ENCODE peak calls at places on chromosomes 11 and 22, in ten cellular contexts. One of them, this sample, is unnamed.

GRCh38 chr22:44663256-44663999 is 38.6 kb upstream of the PRR5 start:
- DNase-seq in CD8-positive, alpha-beta memory T cell: no peak
- DNase-seq in Peyer's patch: no peak
- DNase-seq in upper lobe of right lung: no peak
- DNase-seq in fibroblast of mammary gland: no peak
- DNase-seq in left ventricle myocardium inferior: no peak
- DNase-seq in dorsolateral prefrontal cortex: no peak
- DNase-seq in lung: no peak
- DNase-seq in adrenal gland: no peak
- DNase-seq in brain microvascular endothelial cell: no peak
- DNase-seq in this sample: no peak

GRCh38 chr11:132472411-132473205 is 1059.7 kb downstream of the OPCML start:
- DNase-seq in Peyer's patch: no peak
- DNase-seq in adrenal gland: no peak
- DNase-seq in brain microvascular endothelial cell: peak
- DNase-seq in fibroblast of mammary gland: no peak
- DNase-seq in dorsolateral prefrontal cortex: peak
- DNase-seq in upper lobe of right lung: no peak
- DNase-seq in left ventricle myocardium inferior: no peak
- DNase-seq in lung: no peak
- DNase-seq in CD8-positive, alpha-beta memory T cell: no peak
- DNase-seq in this sample: no peak

GRCh38 chr11:77198440-77198849 is 70.4 kb downstream of the MYO7A start:
- DNase-seq in lung: no peak
- DNase-seq in dorsolateral prefrontal cortex: no peak
- DNase-seq in adrenal gland: no peak
- DNase-seq in brain microvascular endothelial cell: no peak
- DNase-seq in CD8-positive, alpha-beta memory T cell: no peak
- DNase-seq in upper lobe of right lung: peak
- DNase-seq in Peyer's patch: peak
- DNase-seq in fibroblast of mammary gland: peak
- DNase-seq in left ventricle myocardium inferior: no peak
- DNase-seq in this sample: peak

GRCh38 chr11:61851128-61851899 is 23.2 kb downstream of the FADS2 start:
- DNase-seq in lung: no peak
- DNase-seq in Peyer's patch: no peak
- DNase-seq in upper lobe of right lung: no peak
- DNase-seq in left ventricle myocardium inferior: peak
- DNase-seq in fibroblast of mammary gland: no peak
- DNase-seq in brain microvascular endothelial cell: no peak
- DNase-seq in dorsolateral prefrontal cortex: no peak
- DNase-seq in CD8-positive, alpha-beta memory T cell: no peak
- DNase-seq in adrenal gland: peak
- DNase-seq in this sample: no peak

GRCh38 chr11:76523147-76523546 is 78.3 kb downstream of the EMSY start:
- DNase-seq in Peyer's patch: no peak
- DNase-seq in left ventricle myocardium inferior: no peak
- DNase-seq in fibroblast of mammary gland: no peak
- DNase-seq in adrenal gland: no peak
- DNase-seq in upper lobe of right lung: no peak
- DNase-seq in brain microvascular endothelial cell: peak
- DNase-seq in lung: no peak
- DNase-seq in CD8-positive, alpha-beta memory T cell: no peak
- DNase-seq in dorsolateral prefrontal cortex: no peak
- DNase-seq in this sample: no peak

GRCh38 chr11:16807306-16807705 is 68.9 kb downstream of the C11orf58 start:
- DNase-seq in upper lobe of right lung: no peak
- DNase-seq in CD8-positive, alpha-beta memory T cell: no peak
- DNase-seq in lung: no peak
- DNase-seq in left ventricle myocardium inferior: no peak
- DNase-seq in Peyer's patch: no peak
- DNase-seq in adrenal gland: no peak
- DNase-seq in brain microvascular endothelial cell: no peak
- DNase-seq in dorsolateral prefrontal cortex: no peak
- DNase-seq in fibroblast of mammary gland: no peak
- DNase-seq in this sample: no peak

GRCh38 chr11:123594188-123594901 is 60.1 kb downstream of the SCN3B start:
- DNase-seq in CD8-positive, alpha-beta memory T cell: no peak
- DNase-seq in dorsolateral prefrontal cortex: no peak
- DNase-seq in left ventricle myocardium inferior: no peak
- DNase-seq in Peyer's patch: no peak
- DNase-seq in lung: no peak
- DNase-seq in adrenal gland: peak
- DNase-seq in fibroblast of mammary gland: no peak
- DNase-seq in upper lobe of right lung: no peak
- DNase-seq in brain microvascular endothelial cell: no peak
- DNase-seq in this sample: no peak

GRCh38 chr11:134587345-134587744 is 175.3 kb upstream of the B3GAT1 start:
- DNase-seq in lung: peak
- DNase-seq in CD8-positive, alpha-beta memory T cell: no peak
- DNase-seq in fibroblast of mammary gland: no peak
- DNase-seq in Peyer's patch: peak
- DNase-seq in left ventricle myocardium inferior: no peak
- DNase-seq in brain microvascular endothelial cell: no peak
- DNase-seq in dorsolateral prefrontal cortex: no peak
- DNase-seq in adrenal gland: no peak
- DNase-seq in upper lobe of right lung: no peak
- DNase-seq in this sample: no peak

DNA sequence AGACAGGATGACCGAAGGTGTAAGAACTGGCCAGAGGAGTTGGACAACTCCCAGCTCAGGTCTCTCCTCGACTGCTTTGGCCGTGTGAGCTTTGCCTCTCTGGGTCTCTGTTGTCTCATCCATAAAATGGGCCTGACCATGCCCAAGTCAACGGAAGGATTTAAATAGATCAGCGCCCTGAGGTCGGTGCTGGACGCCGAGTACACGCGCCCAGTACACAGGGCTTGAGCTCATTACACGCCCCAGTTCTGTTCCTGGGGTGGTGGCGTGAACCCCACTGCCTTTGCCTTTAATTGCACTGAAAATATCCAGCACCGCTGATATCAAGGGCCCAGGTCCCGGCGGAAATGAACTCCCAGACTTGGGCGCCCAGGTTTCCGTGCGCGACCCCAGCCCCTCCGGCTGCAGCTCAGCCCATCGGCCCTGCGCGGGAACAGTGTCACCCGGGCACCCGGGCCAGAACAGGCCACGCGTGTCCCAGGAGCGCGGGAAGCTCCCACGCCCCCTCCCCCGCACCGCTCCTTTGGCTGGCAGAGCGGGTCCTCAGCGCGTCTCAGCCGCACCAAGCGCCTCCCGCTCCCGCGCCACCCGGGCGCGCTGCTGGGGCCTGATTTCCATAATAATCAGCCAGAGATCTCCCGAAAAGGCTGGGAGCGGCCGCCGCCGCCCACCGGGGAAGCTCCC is 42.2 kb downstream of the CYTH4 start:
- DNase-seq in upper lobe of right lung: peak
- DNase-seq in adrenal gland: no peak
- DNase-seq in fibroblast of mammary gland: no peak
- DNase-seq in left ventricle myocardium inferior: no peak
- DNase-seq in CD8-positive, alpha-beta memory T cell: no peak
- DNase-seq in Peyer's patch: no peak
- DNase-seq in brain microvascular endothelial cell: no peak
- DNase-seq in lung: no peak
- DNase-seq in dorsolateral prefrontal cortex: no peak
- DNase-seq in this sample: no peak
- H3K4me3 ChIP-seq in upper lobe of right lung: no peak
- H3K4me3 ChIP-seq in adrenal gland: no peak
- H3K4me3 ChIP-seq in fibroblast of mammary gland: peak
- H3K4me3 ChIP-seq in left ventricle myocardium inferior: no peak
- H3K4me3 ChIP-seq in CD8-positive, alpha-beta memory T cell: no peak
- H3K4me3 ChIP-seq in Peyer's patch: no peak
- H3K4me3 ChIP-seq in brain microvascular endothelial cell: peak
- H3K4me3 ChIP-seq in lung: no peak
- H3K4me3 ChIP-seq in dorsolateral prefrontal cortex: peak
- H3K4me3 ChIP-seq in this sample: no peak

GRCh38 chr11:122101625-122102291 is 14.3 kb downstream of the BLID start:
- DNase-seq in brain microvascular endothelial cell: peak
- DNase-seq in CD8-positive, alpha-beta memory T cell: no peak
- DNase-seq in left ventricle myocardium inferior: peak
- DNase-seq in adrenal gland: peak
- DNase-seq in fibroblast of mammary gland: peak
- DNase-seq in lung: peak
- DNase-seq in dorsolateral prefrontal cortex: peak
- DNase-seq in Peyer's patch: no peak
- DNase-seq in upper lobe of right lung: no peak
- DNase-seq in this sample: no peak

GRCh38 chr11:122099345-122100045 is 16.5 kb downstream of the BLID start:
- DNase-seq in fibroblast of mammary gland: peak
- DNase-seq in dorsolateral prefrontal cortex: no peak
- DNase-seq in left ventricle myocardium inferior: no peak
- DNase-seq in upper lobe of right lung: no peak
- DNase-seq in brain microvascular endothelial cell: no peak
- DNase-seq in adrenal gland: no peak
- DNase-seq in CD8-positive, alpha-beta memory T cell: no peak
- DNase-seq in Peyer's patch: no peak
- DNase-seq in lung: no peak
- DNase-seq in this sample: no peak

GRCh38 chr11:122098223-122098980 is 17.6 kb downstream of the BLID start:
- DNase-seq in brain microvascular endothelial cell: no peak
- DNase-seq in fibroblast of mammary gland: no peak
- DNase-seq in CD8-positive, alpha-beta memory T cell: no peak
- DNase-seq in lung: no peak
- DNase-seq in adrenal gland: no peak
- DNase-seq in upper lobe of right lung: no peak
- DNase-seq in dorsolateral prefrontal cortex: no peak
- DNase-seq in Peyer's patch: no peak
- DNase-seq in left ventricle myocardium inferior: no peak
- DNase-seq in this sample: no peak

GRCh38 chr11:122102426-122102825 is 13.6 kb downstream of the BLID start:
- DNase-seq in dorsolateral prefrontal cortex: no peak
- DNase-seq in lung: no peak
- DNase-seq in fibroblast of mammary gland: no peak
- DNase-seq in adrenal gland: no peak
- DNase-seq in CD8-positive, alpha-beta memory T cell: no peak
- DNase-seq in upper lobe of right lung: no peak
- DNase-seq in left ventricle myocardium inferior: no peak
- DNase-seq in Peyer's patch: no peak
- DNase-seq in brain microvascular endothelial cell: no peak
- DNase-seq in this sample: no peak

DNA sequence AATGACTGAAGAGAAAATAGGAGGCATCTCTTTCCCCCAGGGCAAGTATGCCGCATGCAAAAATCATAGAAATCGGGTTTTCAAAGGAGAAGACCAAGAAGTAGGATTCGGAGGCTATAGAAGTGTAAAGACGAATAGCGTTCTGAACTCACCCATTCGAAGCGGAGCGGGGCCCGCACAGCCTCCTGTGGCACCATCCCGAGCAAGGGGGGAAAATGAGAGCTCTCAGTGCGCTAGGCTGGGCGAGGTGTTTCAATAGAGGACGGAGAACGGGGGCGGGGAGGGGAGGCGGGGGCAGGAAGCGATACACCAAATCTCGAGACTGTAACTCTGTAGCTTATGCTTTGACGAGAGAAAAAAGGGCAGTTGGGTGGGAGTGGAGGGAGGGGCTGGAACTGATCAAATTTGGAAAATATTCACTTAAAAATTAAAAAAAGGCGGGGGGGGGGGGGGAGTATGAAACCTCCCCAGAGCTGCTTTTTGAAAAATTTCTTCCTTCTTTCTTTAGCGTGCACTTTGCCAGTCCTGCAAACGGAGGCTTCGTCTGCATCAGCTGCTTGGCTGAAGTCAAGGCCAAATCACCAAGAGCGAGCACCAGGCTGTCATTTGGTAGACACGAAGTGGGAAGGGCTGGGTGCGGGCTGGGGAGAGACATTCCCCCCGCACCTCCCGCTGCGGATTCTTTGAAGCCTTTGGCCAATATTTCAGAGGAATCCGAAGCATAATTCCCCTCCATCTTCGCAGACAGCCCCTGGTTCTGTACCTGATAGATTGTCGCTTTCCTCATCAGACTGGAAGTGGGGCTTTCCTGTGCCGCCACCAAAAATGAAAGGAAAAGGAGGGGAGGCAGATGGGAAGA is 15.6 kb downstream of the BLID start:
- DNase-seq in lung: no peak
- DNase-seq in CD8-positive, alpha-beta memory T cell: no peak
- DNase-seq in Peyer's patch: peak
- DNase-seq in brain microvascular endothelial cell: no peak
- DNase-seq in upper lobe of right lung: peak
- DNase-seq in left ventricle myocardium inferior: peak
- DNase-seq in adrenal gland: peak
- DNase-seq in dorsolateral prefrontal cortex: peak
- DNase-seq in fibroblast of mammary gland: peak
- DNase-seq in this sample: no peak
- H3K4me3 ChIP-seq in lung: peak
- H3K4me3 ChIP-seq in CD8-positive, alpha-beta memory T cell: no peak
- H3K4me3 ChIP-seq in Peyer's patch: peak
- H3K4me3 ChIP-seq in brain microvascular endothelial cell: peak
- H3K4me3 ChIP-seq in upper lobe of right lung: peak
- H3K4me3 ChIP-seq in left ventricle myocardium inferior: peak
- H3K4me3 ChIP-seq in adrenal gland: peak
- H3K4me3 ChIP-seq in dorsolateral prefrontal cortex: peak
- H3K4me3 ChIP-seq in fibroblast of mammary gland: peak
- H3K4me3 ChIP-seq in this sample: no peak

DNA sequence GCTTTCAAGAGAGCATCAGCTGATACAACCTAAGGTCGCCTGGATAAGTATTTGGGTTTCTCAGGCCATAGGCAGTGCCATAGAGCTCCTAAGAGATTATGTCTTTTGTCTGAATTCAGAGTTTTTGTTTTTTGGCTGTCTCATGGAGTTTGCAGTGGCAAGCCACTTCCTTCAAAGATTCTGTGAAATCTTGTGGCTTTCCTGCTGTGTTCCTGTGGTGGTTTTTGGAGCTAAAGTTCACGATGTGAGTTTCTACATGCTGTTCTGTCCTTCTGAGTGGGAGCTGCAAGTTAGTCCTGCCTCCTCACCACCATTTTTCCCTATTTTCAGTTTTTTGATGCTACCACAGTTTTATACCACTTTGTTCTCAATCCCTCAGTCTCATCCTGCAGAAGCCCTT is 111.4 kb downstream of the COMMD9 start:
- DNase-seq in left ventricle myocardium inferior: no peak
- DNase-seq in fibroblast of mammary gland: no peak
- DNase-seq in adrenal gland: no peak
- DNase-seq in dorsolateral prefrontal cortex: no peak
- DNase-seq in CD8-positive, alpha-beta memory T cell: no peak
- DNase-seq in lung: no peak
- DNase-seq in brain microvascular endothelial cell: peak
- DNase-seq in upper lobe of right lung: no peak
- DNase-seq in Peyer's patch: no peak
- DNase-seq in this sample: peak
- H3K4me3 ChIP-seq in left ventricle myocardium inferior: no peak
- H3K4me3 ChIP-seq in fibroblast of mammary gland: no peak
- H3K4me3 ChIP-seq in adrenal gland: no peak
- H3K4me3 ChIP-seq in dorsolateral prefrontal cortex: no peak
- H3K4me3 ChIP-seq in CD8-positive, alpha-beta memory T cell: no peak
- H3K4me3 ChIP-seq in lung: no peak
- H3K4me3 ChIP-seq in brain microvascular endothelial cell: no peak
- H3K4me3 ChIP-seq in upper lobe of right lung: no peak
- H3K4me3 ChIP-seq in Peyer's patch: no peak
- H3K4me3 ChIP-seq in this sample: no peak

GRCh38 chr22:45865561-45866397 is 111.2 kb downstream of the WNT7B start:
- DNase-seq in lung: no peak
- DNase-seq in upper lobe of right lung: no peak
- DNase-seq in fibroblast of mammary gland: no peak
- DNase-seq in left ventricle myocardium inferior: no peak
- DNase-seq in adrenal gland: no peak
- DNase-seq in Peyer's patch: no peak
- DNase-seq in brain microvascular endothelial cell: no peak
- DNase-seq in CD8-positive, alpha-beta memory T cell: no peak
- DNase-seq in dorsolateral prefrontal cortex: no peak
- DNase-seq in this sample: no peak
- H3K4me3 ChIP-seq in lung: no peak
- H3K4me3 ChIP-seq in upper lobe of right lung: no peak
- H3K4me3 ChIP-seq in fibroblast of mammary gland: no peak
- H3K4me3 ChIP-seq in left ventricle myocardium inferior: no peak
- H3K4me3 ChIP-seq in adrenal gland: no peak
- H3K4me3 ChIP-seq in Peyer's patch: no peak
- H3K4me3 ChIP-seq in brain microvascular endothelial cell: no peak
- H3K4me3 ChIP-seq in CD8-positive, alpha-beta memory T cell: no peak
- H3K4me3 ChIP-seq in dorsolateral prefrontal cortex: no peak
- H3K4me3 ChIP-seq in this sample: no peak

GRCh38 chr11:36109499-36109849 is 165.6 kb downstream of the LDLRAD3 start:
- DNase-seq in fibroblast of mammary gland: no peak
- DNase-seq in lung: no peak
- DNase-seq in CD8-positive, alpha-beta memory T cell: no peak
- DNase-seq in brain microvascular endothelial cell: no peak
- DNase-seq in adrenal gland: no peak
- DNase-seq in left ventricle myocardium inferior: no peak
- DNase-seq in upper lobe of right lung: no peak
- DNase-seq in Peyer's patch: no peak
- DNase-seq in dorsolateral prefrontal cortex: no peak
- DNase-seq in this sample: no peak
- H3K4me3 ChIP-seq in fibroblast of mammary gland: no peak
- H3K4me3 ChIP-seq in lung: no peak
- H3K4me3 ChIP-seq in CD8-positive, alpha-beta memory T cell: no peak
- H3K4me3 ChIP-seq in brain microvascular endothelial cell: no peak
- H3K4me3 ChIP-seq in adrenal gland: no peak
- H3K4me3 ChIP-seq in left ventricle myocardium inferior: no peak
- H3K4me3 ChIP-seq in upper lobe of right lung: no peak
- H3K4me3 ChIP-seq in Peyer's patch: no peak
- H3K4me3 ChIP-seq in dorsolateral prefrontal cortex: no peak
- H3K4me3 ChIP-seq in this sample: no peak

This sample was measured in Jurkat, Clone E6-1.